ENCODE peak calls at places on chromosomes 6 and 20, in nine cellular contexts. One of them, this sample, is unnamed.
A peak's percentile ranks its signal among the peaks of the same experiment; 100 is the strongest.

GRCh38 chr6:29722773-29723665 is at the start of gene HLA-F:
- DNase-seq in heart right ventricle: peak; percentile 79
- DNase-seq in prostate gland: peak; percentile 89
- DNase-seq in AG09309: peak; percentile 46
- DNase-seq in AG04449: no peak
- DNase-seq in neural progenitor cell: peak; percentile 75
- DNase-seq in epithelial cell of esophagus: peak; percentile 86
- DNase-seq in activated B cell treated with CpG ODN at 0.5 μM for 24 hours: peak; percentile 76
- DNase-seq in endothelial cell: peak; percentile 48
- DNase-seq in this sample: peak; percentile 84

GRCh38 chr20:6654490-6655247 is 112.8 kb upstream of the BMP2 start:
- DNase-seq in prostate gland: peak; percentile 78
- DNase-seq in activated B cell treated with CpG ODN at 0.5 μM for 24 hours: no peak
- DNase-seq in AG04449: no peak
- DNase-seq in epithelial cell of esophagus: peak; percentile 97
- DNase-seq in neural progenitor cell: no peak
- DNase-seq in heart right ventricle: no peak
- DNase-seq in AG09309: no peak
- DNase-seq in endothelial cell: no peak
- DNase-seq in this sample: no peak

GRCh38 chr6:27078734-27079357 is 168.7 kb upstream of the PRSS16 start:
- DNase-seq in AG09309: peak; percentile 20
- DNase-seq in prostate gland: peak; percentile 45
- DNase-seq in endothelial cell: peak; percentile 53
- DNase-seq in neural progenitor cell: peak; percentile 75
- DNase-seq in activated B cell treated with CpG ODN at 0.5 μM for 24 hours: no peak
- DNase-seq in heart right ventricle: no peak
- DNase-seq in epithelial cell of esophagus: peak; percentile 66
- DNase-seq in AG04449: peak; percentile 21
- DNase-seq in this sample: peak; percentile 73

GRCh38 chr6:49849121-49849907 is 17.0 kb downstream of the CRISP1 start:
- DNase-seq in activated B cell treated with CpG ODN at 0.5 μM for 24 hours: no peak
- DNase-seq in endothelial cell: no peak
- DNase-seq in prostate gland: peak; percentile 7
- DNase-seq in AG04449: peak; percentile 10
- DNase-seq in neural progenitor cell: peak; percentile 83
- DNase-seq in epithelial cell of esophagus: peak; percentile 61
- DNase-seq in AG09309: peak; percentile 16
- DNase-seq in heart right ventricle: no peak
- DNase-seq in this sample: no peak

GRCh38 chr6:37244430-37245310 is 12.9 kb upstream of the TBC1D22B start:
- DNase-seq in prostate gland: peak; percentile 91
- DNase-seq in neural progenitor cell: no peak
- DNase-seq in AG09309: peak; percentile 100
- DNase-seq in epithelial cell of esophagus: peak; percentile 100
- DNase-seq in endothelial cell: no peak
- DNase-seq in activated B cell treated with CpG ODN at 0.5 μM for 24 hours: no peak
- DNase-seq in heart right ventricle: peak; percentile 51
- DNase-seq in AG04449: peak; percentile 100
- DNase-seq in this sample: peak; percentile 66

GRCh38 chr6:130853555-130854183 is 26.5 kb downstream of the SMLR1 start:
- DNase-seq in AG09309: no peak
- DNase-seq in prostate gland: no peak
- DNase-seq in AG04449: no peak
- DNase-seq in neural progenitor cell: no peak
- DNase-seq in heart right ventricle: no peak
- DNase-seq in epithelial cell of esophagus: peak; percentile 14
- DNase-seq in activated B cell treated with CpG ODN at 0.5 μM for 24 hours: no peak
- DNase-seq in endothelial cell: no peak
- DNase-seq in this sample: no peak

GRCh38 chr6:109671721-109672120 is 19.3 kb downstream of the AK9 start:
- DNase-seq in endothelial cell: no peak
- DNase-seq in AG09309: peak; percentile 14
- DNase-seq in heart right ventricle: no peak
- DNase-seq in neural progenitor cell: no peak
- DNase-seq in activated B cell treated with CpG ODN at 0.5 μM for 24 hours: no peak
- DNase-seq in AG04449: no peak
- DNase-seq in prostate gland: no peak
- DNase-seq in epithelial cell of esophagus: no peak
- DNase-seq in this sample: no peak

GRCh38 chr6:127592964-127593363 is 16.0 kb downstream of the C6orf58 start:
- DNase-seq in neural progenitor cell: no peak
- DNase-seq in prostate gland: no peak
- DNase-seq in heart right ventricle: no peak
- DNase-seq in activated B cell treated with CpG ODN at 0.5 μM for 24 hours: no peak
- DNase-seq in endothelial cell: no peak
- DNase-seq in AG04449: no peak
- DNase-seq in AG09309: no peak
- DNase-seq in epithelial cell of esophagus: no peak
- DNase-seq in this sample: no peak

GRCh38 chr20:57482796-57483195 is 42.1 kb downstream of the CTCFL start:
- DNase-seq in AG09309: no peak
- DNase-seq in activated B cell treated with CpG ODN at 0.5 μM for 24 hours: no peak
- DNase-seq in heart right ventricle: no peak
- DNase-seq in epithelial cell of esophagus: no peak
- DNase-seq in endothelial cell: no peak
- DNase-seq in AG04449: no peak
- DNase-seq in neural progenitor cell: no peak
- DNase-seq in prostate gland: no peak
- DNase-seq in this sample: no peak

GRCh38 chr6:81138236-81138635 is 614.2 kb downstream of the TENT5A start:
- DNase-seq in heart right ventricle: no peak
- DNase-seq in AG04449: no peak
- DNase-seq in neural progenitor cell: no peak
- DNase-seq in AG09309: no peak
- DNase-seq in epithelial cell of esophagus: no peak
- DNase-seq in prostate gland: no peak
- DNase-seq in endothelial cell: no peak
- DNase-seq in activated B cell treated with CpG ODN at 0.5 μM for 24 hours: no peak
- DNase-seq in this sample: no peak

GRCh38 chr6:87700729-87701675 is 1.0 kb downstream of the AKIRIN2 start:
- DNase-seq in epithelial cell of esophagus: peak; percentile 81
- DNase-seq in activated B cell treated with CpG ODN at 0.5 μM for 24 hours: peak; percentile 24
- DNase-seq in heart right ventricle: peak; percentile 33
- DNase-seq in prostate gland: peak; percentile 33
- DNase-seq in neural progenitor cell: peak; percentile 55
- DNase-seq in endothelial cell: peak; percentile 35
- DNase-seq in AG04449: no peak
- DNase-seq in AG09309: no peak
- DNase-seq in this sample: peak; percentile 36

GRCh38 chr6:145028144-145028818 is 707.0 kb downstream of the EPM2A start:
- DNase-seq in endothelial cell: peak; percentile 14
- DNase-seq in prostate gland: peak; percentile 33
- DNase-seq in heart right ventricle: no peak
- DNase-seq in AG09309: no peak
- DNase-seq in activated B cell treated with CpG ODN at 0.5 μM for 24 hours: no peak
- DNase-seq in neural progenitor cell: peak; percentile 59
- DNase-seq in epithelial cell of esophagus: peak; percentile 70
- DNase-seq in AG04449: no peak
- DNase-seq in this sample: peak; percentile 28

GRCh38 chr6:141833001-141833655 is 299.6 kb upstream of the GJE1 start:
- DNase-seq in AG04449: no peak
- DNase-seq in AG09309: no peak
- DNase-seq in neural progenitor cell: no peak
- DNase-seq in heart right ventricle: no peak
- DNase-seq in prostate gland: no peak
- DNase-seq in endothelial cell: no peak
- DNase-seq in activated B cell treated with CpG ODN at 0.5 μM for 24 hours: no peak
- DNase-seq in epithelial cell of esophagus: no peak
- DNase-seq in this sample: no peak

GRCh38 chr20:1371830-1372539 is 20.9 kb downstream of the FKBP1A start:
- DNase-seq in activated B cell treated with CpG ODN at 0.5 μM for 24 hours: no peak
- DNase-seq in AG04449: no peak
- DNase-seq in heart right ventricle: no peak
- DNase-seq in neural progenitor cell: no peak
- DNase-seq in prostate gland: peak; percentile 70
- DNase-seq in endothelial cell: no peak
- DNase-seq in AG09309: no peak
- DNase-seq in epithelial cell of esophagus: no peak
- DNase-seq in this sample: no peak

GRCh38 chr20:56171087-56172012 is 77.2 kb upstream of the MC3R start:
- DNase-seq in prostate gland: peak; percentile 5
- DNase-seq in AG04449: no peak
- DNase-seq in endothelial cell: no peak
- DNase-seq in activated B cell treated with CpG ODN at 0.5 μM for 24 hours: no peak
- DNase-seq in epithelial cell of esophagus: peak; percentile 11
- DNase-seq in heart right ventricle: no peak
- DNase-seq in AG09309: no peak
- DNase-seq in neural progenitor cell: peak; percentile 22
- DNase-seq in this sample: no peak
- TF ChIP-seq CTCF in prostate gland: peak; percentile 46
- TF ChIP-seq CTCF in AG04449: no peak
- TF ChIP-seq CTCF in endothelial cell: no peak
- TF ChIP-seq CTCF in activated B cell treated with CpG ODN at 0.5 μM for 24 hours: no peak
- TF ChIP-seq CTCF in epithelial cell of esophagus: peak; percentile 45
- TF ChIP-seq CTCF in heart right ventricle: peak; percentile 38
- TF ChIP-seq CTCF in AG09309: no peak
- TF ChIP-seq CTCF in neural progenitor cell: peak; percentile 41
- TF ChIP-seq CTCF in this sample: no peak

GRCh38 chr6:32085759-32086458 is 23.2 kb downstream of the TNXB start:
- DNase-seq in heart right ventricle: no peak
- DNase-seq in AG04449: no peak
- DNase-seq in neural progenitor cell: no peak
- DNase-seq in endothelial cell: no peak
- DNase-seq in AG09309: no peak
- DNase-seq in activated B cell treated with CpG ODN at 0.5 μM for 24 hours: no peak
- DNase-seq in prostate gland: no peak
- DNase-seq in epithelial cell of esophagus: no peak
- DNase-seq in this sample: no peak

GRCh38 chr6:32087574-32088486 is 21.3 kb downstream of the TNXB start:
- DNase-seq in neural progenitor cell: peak; percentile 94
- DNase-seq in heart right ventricle: peak; percentile 88
- DNase-seq in endothelial cell: peak; percentile 86
- DNase-seq in AG09309: no peak
- DNase-seq in activated B cell treated with CpG ODN at 0.5 μM for 24 hours: peak; percentile 62
- DNase-seq in AG04449: no peak
- DNase-seq in epithelial cell of esophagus: peak; percentile 81
- DNase-seq in prostate gland: peak; percentile 73
- DNase-seq in this sample: peak; percentile 95

GRCh38 chr6:32084780-32085179 is 24.4 kb downstream of the TNXB start:
- DNase-seq in AG09309: no peak
- DNase-seq in heart right ventricle: no peak
- DNase-seq in endothelial cell: no peak
- DNase-seq in neural progenitor cell: no peak
- DNase-seq in prostate gland: no peak
- DNase-seq in AG04449: no peak
- DNase-seq in epithelial cell of esophagus: no peak
- DNase-seq in activated B cell treated with CpG ODN at 0.5 μM for 24 hours: no peak
- DNase-seq in this sample: no peak

GRCh38 chr6:32088487-32089049 is 20.6 kb downstream of the TNXB start:
- DNase-seq in heart right ventricle: no peak
- DNase-seq in endothelial cell: no peak
- DNase-seq in epithelial cell of esophagus: no peak
- DNase-seq in neural progenitor cell: no peak
- DNase-seq in AG09309: no peak
- DNase-seq in AG04449: no peak
- DNase-seq in prostate gland: no peak
- DNase-seq in activated B cell treated with CpG ODN at 0.5 μM for 24 hours: no peak
- DNase-seq in this sample: no peak

DNA sequence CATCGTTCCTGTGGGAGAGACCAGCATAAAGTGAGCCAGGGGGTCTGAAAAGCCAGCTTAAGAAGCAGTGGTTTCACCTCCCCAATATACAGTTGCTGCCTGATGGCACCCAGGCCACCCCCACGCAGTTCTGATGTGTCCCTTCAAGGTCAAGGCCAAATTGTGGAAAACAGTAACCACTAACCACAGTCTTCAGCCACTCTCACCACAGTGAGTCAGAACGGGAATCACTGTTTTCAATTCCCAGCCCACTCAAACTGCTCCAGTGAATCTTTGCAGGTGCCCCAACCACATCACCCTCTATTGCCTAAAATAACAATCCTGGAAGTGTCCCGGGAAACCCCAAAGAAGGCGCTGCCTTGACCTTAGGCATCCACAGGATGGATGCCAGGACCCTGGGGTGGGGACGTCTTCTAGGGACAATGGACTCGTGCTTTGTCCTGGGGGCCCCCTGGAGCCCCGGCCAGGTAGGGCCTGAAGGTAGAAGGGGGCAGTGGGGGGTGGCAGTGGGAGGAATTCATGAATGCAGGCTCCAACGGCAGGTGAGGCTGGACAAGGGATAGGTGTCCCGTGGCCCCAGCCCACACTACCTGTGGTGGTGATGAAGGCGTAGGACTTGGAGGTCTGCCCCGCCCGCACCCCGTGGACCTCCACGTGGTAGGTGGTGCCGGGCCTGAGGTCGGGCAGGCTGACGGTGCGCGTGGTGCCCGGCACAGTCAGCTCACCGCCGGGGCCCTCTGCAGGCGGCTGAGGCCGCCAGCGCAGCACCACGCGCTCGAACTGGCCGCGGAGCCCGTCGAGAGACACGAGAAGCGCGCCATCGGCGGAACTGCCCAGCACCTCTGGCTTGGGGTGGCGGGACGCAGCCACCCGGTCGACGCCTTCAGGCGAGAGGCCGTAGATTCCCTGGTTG is 22.2 kb downstream of the TNXB start:
- DNase-seq in epithelial cell of esophagus: peak; percentile 35
- DNase-seq in AG04449: no peak
- DNase-seq in AG09309: peak; percentile 61
- DNase-seq in neural progenitor cell: no peak
- DNase-seq in endothelial cell: no peak
- DNase-seq in activated B cell treated with CpG ODN at 0.5 μM for 24 hours: no peak
- DNase-seq in heart right ventricle: no peak
- DNase-seq in prostate gland: no peak
- DNase-seq in this sample: peak; percentile 36
- TF ChIP-seq CTCF in epithelial cell of esophagus: no peak
- TF ChIP-seq CTCF in AG04449: peak; percentile 1
- TF ChIP-seq CTCF in AG09309: no peak
- TF ChIP-seq CTCF in neural progenitor cell: no peak
- TF ChIP-seq CTCF in endothelial cell: no peak
- TF ChIP-seq CTCF in activated B cell treated with CpG ODN at 0.5 μM for 24 hours: no peak
- TF ChIP-seq CTCF in heart right ventricle: no peak
- TF ChIP-seq CTCF in prostate gland: no peak
- TF ChIP-seq CTCF in this sample: no peak

DNA sequence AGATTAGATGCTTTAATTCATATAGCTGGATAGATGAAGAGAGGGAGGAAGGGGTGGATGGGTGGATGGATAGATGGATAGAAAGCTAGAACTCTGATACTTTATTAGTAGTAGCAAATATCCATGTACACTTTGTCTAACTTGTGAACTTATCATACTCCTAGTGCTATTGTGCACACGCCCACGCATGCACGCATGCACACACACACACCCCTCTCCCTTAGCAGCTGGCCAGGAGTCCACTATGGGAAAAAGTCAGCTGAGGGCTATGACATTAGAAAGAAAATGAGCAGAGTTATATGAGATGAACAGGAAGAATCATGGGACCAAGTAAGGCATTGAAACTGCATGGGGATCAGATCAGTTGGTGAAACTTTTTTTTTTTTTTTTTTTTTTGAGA is 28.6 kb downstream of the TAB2 start:
- DNase-seq in prostate gland: no peak
- DNase-seq in activated B cell treated with CpG ODN at 0.5 μM for 24 hours: no peak
- DNase-seq in AG09309: no peak
- DNase-seq in AG04449: no peak
- DNase-seq in endothelial cell: no peak
- DNase-seq in epithelial cell of esophagus: no peak
- DNase-seq in neural progenitor cell: no peak
- DNase-seq in heart right ventricle: no peak
- DNase-seq in this sample: no peak
- TF ChIP-seq CTCF in prostate gland: no peak
- TF ChIP-seq CTCF in activated B cell treated with CpG ODN at 0.5 μM for 24 hours: no peak
- TF ChIP-seq CTCF in AG09309: no peak
- TF ChIP-seq CTCF in AG04449: no peak
- TF ChIP-seq CTCF in endothelial cell: no peak
- TF ChIP-seq CTCF in epithelial cell of esophagus: no peak
- TF ChIP-seq CTCF in neural progenitor cell: no peak
- TF ChIP-seq CTCF in heart right ventricle: no peak
- TF ChIP-seq CTCF in this sample: no peak

GRCh38 chr6:156776470-156776840 is 723 bp upstream of the ARID1B start:
- DNase-seq in heart right ventricle: no peak
- DNase-seq in AG04449: no peak
- DNase-seq in endothelial cell: no peak
- DNase-seq in activated B cell treated with CpG ODN at 0.5 μM for 24 hours: no peak
- DNase-seq in neural progenitor cell: no peak
- DNase-seq in epithelial cell of esophagus: peak; percentile 36
- DNase-seq in prostate gland: peak; percentile 20
- DNase-seq in AG09309: no peak
- DNase-seq in this sample: no peak
- TF ChIP-seq CTCF in heart right ventricle: no peak
- TF ChIP-seq CTCF in AG04449: no peak
- TF ChIP-seq CTCF in endothelial cell: no peak
- TF ChIP-seq CTCF in activated B cell treated with CpG ODN at 0.5 μM for 24 hours: no peak
- TF ChIP-seq CTCF in neural progenitor cell: no peak
- TF ChIP-seq CTCF in epithelial cell of esophagus: no peak
- TF ChIP-seq CTCF in prostate gland: no peak
- TF ChIP-seq CTCF in AG09309: no peak
- TF ChIP-seq CTCF in this sample: no peak

This sample was measured in Calu3.